ENCODE peak calls at places on chromosomes 12 and 14, in eight cellular contexts. B, Y, Z, S, D, N, L and H are unnamed samples.

GRCh38 chr14:26286066-26286791 is 311.6 kb downstream of the NOVA1 start:
- DNase-seq in B (no peak), Y (no peak), Z (no peak), S (no peak), D (no peak), N (peak), L (no peak), H (no peak)

GRCh38 chr12:45273717-45274271 is 57.9 kb downstream of the ANO6 start:
- DNase-seq in B (no peak), Y (no peak), Z (no peak), S (no peak), D (no peak), N (peak), L (no peak), H (no peak)

GRCh38 chr12:113803829-113804140 is 162.3 kb downstream of the RBM19 start:
- DNase-seq in B (no peak), Y (no peak), Z (no peak), S (no peak), D (no peak), N (no peak), L (no peak), H (no peak)

GRCh38 chr12:94074970-94075695 is 73.2 kb upstream of the PLXNC1 start:
- DNase-seq in B (peak), Y (no peak), Z (peak), S (peak), D (peak), N (peak), L (no peak), H (peak)

GRCh38 chr12:87227157-87227556 is 802.0 kb downstream of the C12orf50 start:
- DNase-seq in B (no peak), Y (no peak), Z (no peak), S (no peak), D (no peak), N (peak), L (no peak), H (no peak)

GRCh38 chr12:80472241-80472640 is 28.2 kb downstream of the PTPRQ start:
- DNase-seq in B (no peak), Y (no peak), Z (no peak), S (no peak), D (no peak), N (peak), L (no peak), H (no peak)

GRCh38 chr14:104517426-104517825 is 62.1 kb upstream of the C14orf180 start:
- DNase-seq in B (no peak), Y (no peak), Z (no peak), S (no peak), D (no peak), N (no peak), L (no peak), H (no peak)

GRCh38 chr12:29640589-29641345 is 143.0 kb downstream of the TMTC1 start:
- DNase-seq in B (no peak), Y (no peak), Z (peak), S (no peak), D (no peak), N (peak), L (no peak), H (no peak)

GRCh38 chr12:62605972-62606371 is 139.3 kb downstream of the MON2 start:
- DNase-seq in B (no peak), Y (no peak), Z (no peak), S (no peak), D (no peak), N (no peak), L (no peak), H (no peak)

GRCh38 chr14:72476657-72477499 is 417.0 kb downstream of the DPF3 start:
- DNase-seq in B (no peak), Y (peak), Z (no peak), S (peak), D (peak), N (peak), L (no peak), H (peak)

GRCh38 chr12:50222275-50222783 is 55.2 kb upstream of the CERS5 start:
- DNase-seq in B (peak), Y (no peak), Z (peak), S (peak), D (peak), N (peak), L (peak), H (peak)

GRCh38 chr12:121128908-121129704 is 3.6 kb upstream of the P2RX7 start:
- DNase-seq in B (peak), Y (peak), Z (no peak), S (peak), D (peak), N (peak), L (peak), H (peak)

GRCh38 chr12:11965258-11965910 is 105.4 kb upstream of the BCL2L14 start:
- DNase-seq in B (no peak), Y (no peak), Z (no peak), S (no peak), D (no peak), N (no peak), L (no peak), H (no peak)

GRCh38 chr14:65991124-65991523 is 495.0 kb upstream of the CCDC196 start:
- DNase-seq in B (no peak), Y (no peak), Z (no peak), S (no peak), D (no peak), N (no peak), L (no peak), H (no peak)

GRCh38 chr14:97380539-97380941 is 583.4 kb downstream of the VRK1 start:
- DNase-seq in B (no peak), Y (peak), Z (no peak), S (peak), D (no peak), N (no peak), L (no peak), H (no peak)

GRCh38 chr14:37369446-37369845 is 171.7 kb downstream of the MIPOL1 start:
- DNase-seq in B (no peak), Y (no peak), Z (no peak), S (no peak), D (no peak), N (no peak), L (no peak), H (no peak)

GRCh38 chr14:91947196-91948184 is at the start of gene FBLN5:
- DNase-seq in B (no peak), Y (no peak), Z (peak), S (peak), D (no peak), N (peak), L (no peak), H (no peak)

GRCh38 chr14:61611880-61612630 is 83.3 kb upstream of the HIF1A start:
- DNase-seq in B (no peak), Y (no peak), Z (no peak), S (no peak), D (no peak), N (no peak), L (no peak), H (no peak)

GRCh38 chr12:26736563-26737486 is 96.2 kb downstream of the ITPR2 start:
- DNase-seq in B (no peak), Y (no peak), Z (no peak), S (no peak), D (no peak), N (peak), L (no peak), H (no peak)

GRCh38 chr12:48795550-48796455 is 6.9 kb upstream of the ADCY6 start:
- DNase-seq in B (peak), Y (no peak), Z (peak), S (peak), D (peak), N (peak), L (peak), H (peak)

GRCh38 chr12:34396861-34397590 is 374.7 kb downstream of the ALG10 start:
- DNase-seq in B (no peak), Y (no peak), Z (no peak), S (no peak), D (peak), N (no peak), L (no peak), H (no peak)

GRCh38 chr12:59075141-59075540 is 154.8 kb upstream of the LRIG3 start:
- DNase-seq in B (no peak), Y (no peak), Z (no peak), S (no peak), D (no peak), N (no peak), L (no peak), H (no peak)

GRCh38 chr14:89947344-89947743 is 7.2 kb downstream of the EFCAB11 start:
- DNase-seq in B (no peak), Y (no peak), Z (no peak), S (no peak), D (no peak), N (no peak), L (no peak), H (no peak)

GRCh38 chr12:52675301-52675701 is 4.9 kb downstream of the KRT1 start:
- DNase-seq in B (no peak), Y (no peak), Z (no peak), S (no peak), D (no peak), N (no peak), L (no peak), H (no peak)

GRCh38 chr12:85273411-85274075 is 6.5 kb upstream of the ALX1 start:
- DNase-seq in B (no peak), Y (no peak), Z (peak), S (no peak), D (peak), N (no peak), L (no peak), H (no peak)

GRCh38 chr12:88703790-88704189 is 123.5 kb upstream of the KITLG start:
- DNase-seq in B (no peak), Y (no peak), Z (no peak), S (no peak), D (no peak), N (peak), L (no peak), H (no peak)

GRCh38 chr14:22668417-22668816 is 24.3 kb upstream of the OR6J1 start:
- DNase-seq in B (peak), Y (no peak), Z (no peak), S (no peak), D (no peak), N (peak), L (no peak), H (no peak)

GRCh38 chr14:74219806-74220205 is 19.4 kb upstream of the VSX2 start:
- DNase-seq in B (no peak), Y (no peak), Z (no peak), S (no peak), D (no peak), N (no peak), L (no peak), H (no peak)

GRCh38 chr14:100147181-100147631 is 12.2 kb downstream of the DEGS2 start:
- DNase-seq in B (peak), Y (peak), Z (no peak), S (peak), D (peak), N (no peak), L (no peak), H (peak)

GRCh38 chr12:55684761-55685370 is 22.8 kb downstream of the ITGA7 start:
- DNase-seq in B (no peak), Y (no peak), Z (no peak), S (no peak), D (no peak), N (no peak), L (no peak), H (no peak)

GRCh38 chr12:724194-724855 is 28.1 kb upstream of the WNK1 start:
- DNase-seq in B (peak), Y (no peak), Z (no peak), S (peak), D (no peak), N (no peak), L (no peak), H (no peak)

GRCh38 chr12:6089041-6089823 is 35.2 kb downstream of the VWF start:
- DNase-seq in B (no peak), Y (no peak), Z (peak), S (no peak), D (no peak), N (no peak), L (no peak), H (no peak)

GRCh38 chr12:116116650-116117424 is 160.7 kb downstream of the MED13L start:
- DNase-seq in B (no peak), Y (no peak), Z (no peak), S (no peak), D (no peak), N (no peak), L (no peak), H (no peak)

GRCh38 chr12:55722948-55723347 is 2.8 kb downstream of the RDH5 start:
- DNase-seq in B (no peak), Y (no peak), Z (no peak), S (no peak), D (no peak), N (no peak), L (no peak), H (no peak)

GRCh38 chr14:54610051-54610977 is 43.4 kb downstream of the SAMD4A start:
- DNase-seq in B (no peak), Y (no peak), Z (no peak), S (no peak), D (no peak), N (peak), L (no peak), H (no peak)